ENCODE peak calls at places on chromosomes 12 and 14, in five cellular contexts. Q is GM12878, G is breast epithelium, I is stomach, K is transverse colon. S is an unnamed sample.

GRCh38 chr12:31482816-31483215 is 108.1 kb downstream of the DENND5B start:
- DNase-seq in Q (no peak), G (no peak), I (no peak), K (no peak), S (no peak)

GRCh38 chr14:69547701-69548348 is 26.8 kb downstream of the CCDC177 start:
- DNase-seq in Q (no peak), G (no peak), I (no peak), K (no peak), S (no peak)

GRCh38 chr12:104182144-104182543 is 33.4 kb upstream of the TXNRD1 start:
- DNase-seq in Q (no peak), G (peak; percentile 71), I (peak; percentile 49), K (peak; percentile 70), S (peak; percentile 73)

GRCh38 chr14:105419305-105420091 is at the start of gene MTA1:
- DNase-seq in Q (no peak), G (no peak), I (peak; percentile 56), K (peak; percentile 54), S (peak; percentile 68)

GRCh38 chr14:20630340-20631022 is 11.0 kb downstream of the OR6S1 start:
- DNase-seq in Q (no peak), G (no peak), I (no peak), K (peak; percentile 45), S (no peak)

GRCh38 chr12:72057330-72057911 is 118.8 kb downstream of the TPH2 start:
- DNase-seq in Q (no peak), G (no peak), I (no peak), K (no peak), S (no peak)

GRCh38 chr12:21776242-21776641 is 1.7 kb upstream of the KCNJ8 start:
- DNase-seq in Q (no peak), G (no peak), I (no peak), K (no peak), S (no peak)

GRCh38 chr12:1575799-1576401 is 18.5 kb downstream of the FBXL14 start:
- DNase-seq in Q (no peak), G (no peak), I (no peak), K (no peak), S (no peak)

GRCh38 chr12:1832801-1833595 is 12.6 kb downstream of the LRTM2 start:
- DNase-seq in Q (no peak), G (no peak), I (no peak), K (no peak), S (no peak)

GRCh38 chr12:16198884-16199283 is 78.6 kb downstream of the SLC15A5 start:
- DNase-seq in Q (peak; percentile 39), G (no peak), I (no peak), K (no peak), S (no peak)

GRCh38 chr12:65509953-65510352 is 231.5 kb downstream of the MSRB3 start:
- DNase-seq in Q (no peak), G (no peak), I (no peak), K (no peak), S (no peak)

GRCh38 chr14:39843881-39844280 is 411.6 kb upstream of the FBXO33 start:
- DNase-seq in Q (no peak), G (no peak), I (no peak), K (no peak), S (no peak)

GRCh38 chr12:104187446-104188155 is 28.0 kb upstream of the TXNRD1 start:
- DNase-seq in Q (no peak), G (peak; percentile 13), I (no peak), K (no peak), S (no peak)

GRCh38 chr12:49582201-49582600 is 14.3 kb upstream of the MCRS1 start:
- DNase-seq in Q (no peak), G (no peak), I (no peak), K (no peak), S (no peak)

GRCh38 chr12:6563448-6564050 is 4.5 kb downstream of the NOP2 start:
- DNase-seq in Q (no peak), G (no peak), I (peak; percentile 65), K (peak; percentile 72), S (no peak)

GRCh38 chr12:62761658-62762057 is 173.3 kb downstream of the PPM1H start:
- DNase-seq in Q (no peak), G (no peak), I (no peak), K (no peak), S (no peak)

GRCh38 chr12:48816148-48816854 is 2.0 kb upstream of the CACNB3 start:
- DNase-seq in Q (no peak), G (no peak), I (peak; percentile 40), K (peak; percentile 69), S (no peak)

GRCh38 chr14:75283884-75284563 is 5.4 kb downstream of the FOS start:
- DNase-seq in Q (no peak), G (no peak), I (peak; percentile 60), K (peak; percentile 78), S (no peak)

GRCh38 chr12:120598674-120599463 is 17.7 kb upstream of the POP5 start:
- DNase-seq in Q (no peak), G (no peak), I (peak; percentile 28), K (no peak), S (no peak)

GRCh38 chr14:104512061-104512460 is 67.5 kb upstream of the C14orf180 start:
- DNase-seq in Q (no peak), G (no peak), I (no peak), K (no peak), S (no peak)

GRCh38 chr12:102680296-102680695 is 199.9 kb upstream of the IGF1 start:
- DNase-seq in Q (no peak), G (no peak), I (no peak), K (no peak), S (no peak)

GRCh38 chr12:85759217-85759616 is 77.0 kb downstream of the RASSF9 start:
- DNase-seq in Q (no peak), G (no peak), I (no peak), K (no peak), S (no peak)

GRCh38 chr14:87411370-87411769 is 581.6 kb downstream of the GALC start:
- DNase-seq in Q (no peak), G (no peak), I (no peak), K (no peak), S (no peak)

GRCh38 chr12:117590386-117590785 is 229.0 kb upstream of the NOS1 start:
- DNase-seq in Q (no peak), G (no peak), I (no peak), K (no peak), S (no peak)

GRCh38 chr14:46306267-46306666 is 345.3 kb downstream of the RPL10L start:
- DNase-seq in Q (no peak), G (no peak), I (no peak), K (no peak), S (no peak)

GRCh38 chr12:116876151-116876869 is 4.9 kb downstream of the HRK start:
- DNase-seq in Q (no peak), G (no peak), I (no peak), K (no peak), S (no peak)

GRCh38 chr14:89061696-89062095 is 237.2 kb downstream of the TTC8 start:
- DNase-seq in Q (no peak), G (no peak), I (no peak), K (no peak), S (no peak)

GRCh38 chr12:123149088-123149827 is 1.6 kb downstream of the PITPNM2 start:
- DNase-seq in Q (no peak), G (no peak), I (no peak), K (no peak), S (peak; percentile 41)

GRCh38 chr14:48726080-48726642 is 860.0 kb downstream of the RPS29 start:
- DNase-seq in Q (no peak), G (no peak), I (no peak), K (no peak), S (no peak)

DNA sequence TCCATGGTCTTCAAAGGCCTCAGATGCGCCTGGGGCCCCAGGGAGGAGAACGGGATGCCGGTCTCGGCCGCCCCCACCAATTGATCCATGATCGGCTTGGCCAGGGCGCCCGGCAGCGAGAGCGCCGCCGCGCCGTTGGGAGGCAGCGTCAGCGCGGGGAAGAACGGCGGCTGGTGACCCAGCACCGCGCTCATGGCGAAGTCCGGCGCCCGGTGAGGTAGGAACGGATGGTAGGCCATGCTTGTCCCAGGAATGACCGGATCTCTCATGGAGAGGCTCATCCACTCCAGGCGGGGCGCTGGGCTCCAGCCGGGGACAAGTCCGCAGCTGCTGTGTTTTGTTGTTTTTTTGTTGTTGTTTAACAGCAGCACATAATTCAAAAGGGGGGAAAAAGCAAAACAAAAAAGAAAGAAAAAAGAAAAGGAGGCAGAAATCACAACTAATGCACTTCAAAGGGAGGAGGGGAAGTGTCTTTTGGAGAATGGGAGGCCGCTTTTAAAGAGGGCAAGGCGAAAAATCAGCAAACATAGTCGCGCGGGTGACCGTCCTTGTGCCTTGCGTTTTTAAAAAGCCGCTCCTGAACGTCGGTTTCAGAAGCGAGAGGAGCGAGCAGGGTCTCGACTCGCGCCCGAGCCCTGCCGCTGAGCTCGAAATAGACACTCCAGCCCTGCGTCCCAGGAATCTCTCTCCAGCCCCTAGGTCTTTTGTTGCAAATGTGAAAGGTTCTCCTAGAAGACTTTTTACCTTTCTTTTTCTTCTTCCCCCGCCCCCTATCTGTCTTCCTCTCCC is 861 bp downstream of the TBX3 start:
- DNase-seq in Q (no peak), G (no peak), I (peak; percentile 46), K (peak; percentile 45), S (no peak)
- TF ChIP-seq POLR2AphosphoS5 in Q (no peak), G (peak; percentile 16), I (no peak), K (no peak), S (no peak)

GRCh38 chr12:105935106-105935505 is 203.6 kb downstream of the NUAK1 start:
- DNase-seq in Q (no peak), G (peak; percentile 62), I (no peak), K (no peak), S (no peak)

GRCh38 chr12:105933671-105934665 is 204.8 kb downstream of the NUAK1 start:
- DNase-seq in Q (no peak), G (peak; percentile 50), I (no peak), K (peak; percentile 16), S (peak; percentile 75)

GRCh38 chr12:105939181-105939721 is 199.5 kb downstream of the NUAK1 start:
- DNase-seq in Q (no peak), G (no peak), I (no peak), K (no peak), S (no peak)

GRCh38 chr12:105936496-105936895 is 202.3 kb downstream of the NUAK1 start:
- DNase-seq in Q (no peak), G (no peak), I (no peak), K (no peak), S (no peak)

GRCh38 chr12:105935981-105936380 is 202.8 kb downstream of the NUAK1 start:
- DNase-seq in Q (no peak), G (no peak), I (no peak), K (no peak), S (no peak)
- H3K4me1 ChIP-seq in Q (no peaks in the 10 kb centered on the region), G (no peaks in the 10 kb centered on the region), I (no peaks in the 10 kb centered on the region), K (no peaks in the 10 kb centered on the region), S (peaks cover 57% of the 10 kb centered on the region)

GRCh38 chr12:95470300-95470699 is 3.7 kb upstream of the METAP2 start:
- DNase-seq in Q (no peak), G (no peak), I (no peak), K (no peak), S (no peak)

GRCh38 chr12:95473947-95474817 is at the start of gene METAP2:
- DNase-seq in Q (peak; percentile 84), G (peak; percentile 95), I (peak; percentile 97), K (peak; percentile 96), S (peak; percentile 97)

GRCh38 chr12:95473440-95473946 is 459 bp upstream of the METAP2 start:
- DNase-seq in Q (peak; percentile 13), G (peak; percentile 41), I (peak; percentile 36), K (peak; percentile 48), S (peak; percentile 65)
- TF ChIP-seq POLR2A in Q (no peak), G (no peak), I (no peak), K (no peak), S (no peak)

GRCh38 chr12:23719493-23719892 is 230.0 kb downstream of the SOX5 start:
- DNase-seq in Q (no peak), G (no peak), I (no peak), K (no peak), S (no peak)

GRCh38 chr12:23721268-23721667 is 228.2 kb downstream of the SOX5 start:
- DNase-seq in Q (no peak), G (no peak), I (no peak), K (no peak), S (no peak)

GRCh38 chr12:23722655-23723054 is 226.8 kb downstream of the SOX5 start:
- DNase-seq in Q (no peak), G (no peak), I (no peak), K (no peak), S (no peak)
- TF ChIP-seq POLR2AphosphoS5 in Q (no peak), G (no peak), I (no peak), K (no peak), S (no peak)